ENCODE peak calls at places on chromosomes 16 and 17, in nine cellular contexts. K, R, F, V, H, W, E, G and N are unnamed samples.

GRCh38 chr17:9292563-9292941 is 271.2 kb downstream of the NTN1 start:
- DNase-seq in K (no peak), R (no peak), F (no peak), V (no peak), H (no peak), W (no peak), E (peak; percentile 43), G (no peak), N (no peak)

GRCh38 chr17:64041912-64042311 is 21.5 kb upstream of the ICAM2 start:
- DNase-seq in K (no peak), R (no peak), F (no peak), V (no peak), H (no peak), W (no peak), E (no peak), G (no peak), N (no peak)

GRCh38 chr17:45346255-45347015 is 29.6 kb upstream of the MAP3K14 start:
- DNase-seq in K (no peak), R (peak; percentile 18), F (no peak), V (no peak), H (no peak), W (no peak), E (no peak), G (no peak), N (no peak)

GRCh38 chr17:7355053-7355452 is at the start of gene TMEM95:
- DNase-seq in K (no peak), R (no peak), F (no peak), V (no peak), H (no peak), W (no peak), E (peak; percentile 53), G (peak; percentile 70), N (no peak)

GRCh38 chr16:2831203-2831602 is 1.1 kb downstream of the ZG16B start:
- DNase-seq in K (no peak), R (no peak), F (no peak), V (no peak), H (no peak), W (no peak), E (no peak), G (no peak), N (no peak)

GRCh38 chr17:73532441-73532901 is 111.8 kb downstream of the SDK2 start:
- DNase-seq in K (no peak), R (no peak), F (no peak), V (no peak), H (no peak), W (no peak), E (no peak), G (no peak), N (no peak)

GRCh38 chr17:40556884-40557414 is 8.3 kb downstream of the CCR7 start:
- DNase-seq in K (no peak), R (no peak), F (no peak), V (no peak), H (no peak), W (no peak), E (no peak), G (no peak), N (no peak)

GRCh38 chr17:80034654-80034976 is 1.1 kb downstream of the TBC1D16 start:
- DNase-seq in K (no peak), R (no peak), F (no peak), V (peak; percentile 28), H (no peak), W (no peak), E (no peak), G (no peak), N (no peak)

GRCh38 chr16:491225-491919 is 36.1 kb upstream of the CAPN15 start:
- DNase-seq in K (no peak), R (no peak), F (no peak), V (no peak), H (no peak), W (no peak), E (no peak), G (no peak), N (no peak)

GRCh38 chr16:89022051-89022836 is 45.2 kb upstream of the CBFA2T3 start:
- DNase-seq in K (no peak), R (no peak), F (no peak), V (no peak), H (no peak), W (no peak), E (no peak), G (no peak), N (no peak)